ENCODE peak calls at places on chromosomes 2 and 18, in four cellular contexts. S is endothelial cell, Y is omental fat pad, O is hepatocyte. W is an unnamed sample.

GRCh38 chr18:22214731-22215528 is 45.5 kb downstream of the GATA6 start:
- DNase-seq in O (no peak), S (no peak), Y (no peak), W (no peak)

GRCh38 chr2:117979911-117980341 is 33.9 kb downstream of the CCDC93 start:
- DNase-seq in S (no peak), Y (no peak), O (no peak), W (no peak)

GRCh38 chr2:30232027-30232800 is 880 bp downstream of the LBH start:
- DNase-seq in O (peak), S (peak), Y (no peak), W (peak)

GRCh38 chr2:1728821-1729220 is 15.5 kb downstream of the PXDN start:
- DNase-seq in O (peak), Y (peak), S (no peak), W (peak)

GRCh38 chr2:238657132-238658053 is 190.5 kb upstream of the TWIST2 start:
- DNase-seq in S (no peak), Y (no peak), O (no peak), W (peak)

GRCh38 chr2:68521037-68521436 is 53.7 kb downstream of the APLF start:
- DNase-seq in Y (no peak), O (no peak), S (no peak), W (no peak)

GRCh38 chr2:98438190-98439133 is 6.2 kb upstream of the INPP4A start:
- DNase-seq in Y (no peak), O (no peak), S (no peak), W (no peak)

GRCh38 chr2:109403841-109404201 is 209.9 kb downstream of the SEPTIN10 start:
- DNase-seq in S (no peak), Y (no peak), O (no peak), W (no peak)

GRCh38 chr2:2575870-2576386 is 244.9 kb upstream of the MYT1L start:
- DNase-seq in O (no peak), Y (no peak), S (no peak), W (no peak)

GRCh38 chr2:109410021-109410815 is 203.5 kb downstream of the SEPTIN10 start:
- DNase-seq in Y (no peak), O (no peak), S (no peak), W (no peak)

GRCh38 chr2:167832840-167833239 is 414.6 kb downstream of the STK39 start:
- DNase-seq in Y (no peak), S (no peak), O (no peak), W (no peak)

GRCh38 chr2:73856214-73856613 is 27.5 kb downstream of the STAMBP start:
- DNase-seq in S (no peak), O (no peak), Y (no peak), W (no peak)

GRCh38 chr2:233152541-233152940 is 92.4 kb downstream of the INPP5D start:
- DNase-seq in S (no peak), O (no peak), Y (no peak), W (no peak)

GRCh38 chr2:63755980-63756379 is 85.7 kb upstream of the UGP2 start:
- DNase-seq in S (no peak), Y (no peak), O (no peak), W (no peak)

GRCh38 chr2:229712125-229712524 is 2.2 kb downstream of the DNER start:
- DNase-seq in S (no peak), Y (no peak), O (no peak), W (no peak)
- TF ChIP-seq CTCF in S (no peak), Y (no peak), O (peak), W (no peak)

DNA sequence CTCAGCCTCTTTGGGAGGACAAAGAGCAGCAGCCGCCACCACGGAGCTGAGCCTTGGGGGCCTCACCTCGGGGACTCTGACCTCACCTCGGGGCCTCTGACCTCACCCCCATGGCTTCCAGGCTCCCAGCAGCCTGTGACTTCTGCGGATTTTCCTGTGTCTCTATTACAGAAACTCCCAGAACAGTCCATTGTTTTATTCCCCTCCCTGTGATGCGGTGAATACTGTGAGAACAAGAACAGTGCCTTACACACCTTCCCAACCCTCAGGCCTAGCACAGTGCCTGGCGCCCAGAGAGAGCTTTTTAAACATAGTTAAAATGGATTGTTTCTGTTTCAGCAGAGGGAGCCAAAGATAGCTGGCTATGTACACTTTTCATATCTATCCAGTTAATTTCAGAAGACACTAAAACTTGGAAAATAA is 63.7 kb downstream of the MBP start:
- DNase-seq in S (no peak), O (no peak), Y (no peak), W (no peak)
- TF ChIP-seq CTCF in S (no peak), O (peak), Y (no peak), W (peak)

DNA sequence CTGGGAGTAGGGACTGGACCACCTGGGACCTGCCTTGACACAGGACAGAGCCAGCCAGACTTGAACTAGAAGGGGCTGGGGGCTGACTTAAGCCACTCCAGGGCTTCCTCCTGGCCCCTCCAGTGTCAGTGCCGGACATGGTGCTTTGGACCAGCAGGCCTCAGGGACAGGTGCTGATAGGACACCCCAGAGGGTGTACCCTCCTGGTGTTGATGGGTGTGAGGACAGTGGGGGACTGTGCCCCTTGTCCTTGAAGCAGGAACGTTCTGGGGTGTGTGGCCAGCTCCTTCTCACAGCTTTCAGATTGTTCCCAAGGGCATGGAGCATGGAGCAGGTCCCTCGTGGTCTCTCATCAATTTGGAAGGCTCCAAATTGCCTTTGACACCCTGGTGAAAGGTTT is 6.8 kb downstream of the MAL start:
- DNase-seq in S (no peak), Y (no peak), O (no peak), W (no peak)
- TF ChIP-seq CTCF in S (no peak), Y (no peak), O (no peak), W (no peak)

DNA sequence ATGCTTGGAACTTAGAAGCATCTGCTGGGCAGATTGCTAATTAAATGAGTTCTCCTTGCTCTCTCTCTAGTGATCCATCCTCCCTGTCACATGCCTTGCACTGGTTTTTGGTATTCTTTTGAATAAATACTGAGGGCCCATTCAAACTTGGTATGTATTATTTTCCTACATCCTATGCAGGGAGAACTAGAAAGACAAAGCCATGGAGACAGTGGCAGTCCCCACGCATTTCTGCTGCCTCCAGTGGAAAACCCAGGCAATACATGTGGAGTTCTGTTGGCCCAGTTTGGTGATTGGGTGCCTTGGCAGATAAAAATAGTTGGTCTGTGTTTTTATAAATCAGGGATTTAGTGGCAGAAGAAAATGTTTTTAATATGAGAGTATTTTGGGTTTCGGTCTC is 68.7 kb downstream of the DIS3L2 start:
- DNase-seq in O (no peak), S (no peak), Y (no peak), W (no peak)
- TF ChIP-seq CTCF in O (no peak), S (peak), Y (no peak), W (peak)

DNA sequence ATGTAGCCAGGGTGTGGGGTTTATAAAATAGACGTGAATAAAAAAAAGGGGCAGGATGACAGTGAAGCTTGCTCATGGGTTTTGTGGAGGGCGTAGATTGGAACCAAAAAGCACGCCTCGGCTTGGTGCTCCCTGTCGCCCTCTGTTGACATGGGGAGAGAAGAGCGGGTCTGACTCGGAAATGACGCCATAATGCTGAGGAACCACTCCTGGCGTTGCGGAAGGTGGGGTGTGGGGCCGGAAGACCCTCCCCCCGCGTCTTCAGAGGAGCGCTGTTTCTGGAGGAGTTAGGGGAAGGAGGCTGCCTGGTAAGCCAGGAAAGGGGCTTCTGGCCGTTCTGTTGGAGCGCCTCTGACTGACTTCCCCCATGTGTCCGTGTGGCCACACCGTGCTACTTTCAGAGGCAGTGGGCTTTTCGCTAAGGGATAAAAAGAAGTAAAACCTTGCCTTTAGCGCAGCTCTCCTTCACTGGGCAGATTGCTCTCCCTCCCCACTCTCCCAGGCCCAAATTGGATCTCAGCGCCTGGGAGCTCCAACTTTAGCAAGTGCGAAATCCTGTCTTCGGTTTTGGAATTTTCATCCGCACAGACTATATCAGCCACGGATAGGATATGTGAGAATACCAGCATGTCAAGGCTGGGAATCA is 42.8 kb downstream of the PLEKHA3 start:
- DNase-seq in Y (peak), O (peak), S (peak), W (peak)
- TF ChIP-seq CTCF in Y (no peak), O (peak), S (peak), W (peak)

GRCh38 chr2:141911485-141912066 is 219.2 kb downstream of the LRP1B start:
- DNase-seq in Y (no peak), S (peak), O (peak), W (no peak)
- TF ChIP-seq CTCF in Y (no peak), S (peak), O (peak), W (peak)

GRCh38 chr18:59328683-59329082 is 10.2 kb upstream of the CPLX4 start:
- DNase-seq in Y (no peak), S (no peak), O (no peak), W (no peak)
- TF ChIP-seq CTCF in Y (no peak), S (no peak), O (no peak), W (no peak)

W was measured in type B pancreatic cell.